ENCODE peak calls at places on chromosomes 6 and 20, in five cellular contexts. J is fibroblast of lung; N is neuronal stem cell; F is CD8-positive, alpha-beta T cell; S is GM23248. P is an unnamed sample. For H3K4me1, the result is how much of the 10 kb centered on the place peaks cover.

GRCh38 chr6:76885861-76886301 is 577.4 kb downstream of the HTR1B start:
- DNase-seq in F (no peak), N (no peak), S (peak), J (no peak), P (no peak)

GRCh38 chr6:38599261-38599660 is 40.5 kb downstream of the BTBD9 start:
- DNase-seq in S (no peak), J (no peak), F (no peak), N (no peak), P (no peak)

GRCh38 chr20:41654292-41654691 is 36.1 kb upstream of the CHD6 start:
- DNase-seq in S (no peak), N (no peak), J (no peak), F (no peak), P (no peak)

GRCh38 chr6:33817520-33817919 is 13.7 kb upstream of the MLN start:
- DNase-seq in J (no peak), N (no peak), F (no peak), S (no peak), P (no peak)

GRCh38 chr6:137494281-137494966 is at the start of gene OLIG3:
- DNase-seq in N (peak), S (no peak), F (peak), J (no peak), P (no peak)

GRCh38 chr6:99736302-99736701 is 129.7 kb downstream of the PRDM13 start:
- DNase-seq in S (no peak), F (no peak), J (no peak), N (no peak), P (no peak)

GRCh38 chr6:100880149-100880900 is 804 bp downstream of the ASCC3 start:
- DNase-seq in F (no peak), J (peak), N (no peak), S (peak), P (no peak)

GRCh38 chr6:84074988-84075781 is 41.6 kb downstream of the MRAP2 start:
- DNase-seq in S (peak), N (no peak), F (no peak), J (peak), P (no peak)

GRCh38 chr6:6749791-6750434 is 161.4 kb downstream of the LY86 start:
- DNase-seq in F (no peak), N (no peak), S (peak), J (peak), P (peak)

GRCh38 chr20:6993526-6993925 is 226.0 kb downstream of the BMP2 start:
- DNase-seq in S (peak), N (no peak), F (no peak), J (peak), P (no peak)

GRCh38 chr6:15267221-15267620 is 21.4 kb downstream of the JARID2 start:
- DNase-seq in S (no peak), F (no peak), J (no peak), N (no peak), P (no peak)
- H3K4me1 ChIP-seq in S (half or more), F (half or more), J (under half), N (under half), P (half or more)

GRCh38 chr6:16238057-16238657 is at the start of gene GMPR:
- DNase-seq in J (peak), S (peak), F (peak), N (peak), P (peak)

GRCh38 chr6:16239798-16240123 is 1.4 kb downstream of the GMPR start:
- DNase-seq in J (peak), N (no peak), S (peak), F (no peak), P (no peak)

GRCh38 chr6:16237242-16237641 is 1.1 kb upstream of the GMPR start:
- DNase-seq in F (no peak), N (no peak), J (no peak), S (no peak), P (no peak)

GRCh38 chr6:16239090-16239797 is 857 bp downstream of the GMPR start:
- DNase-seq in F (no peak), S (peak), N (no peak), J (peak), P (peak)

GRCh38 chr6:16238658-16239089 is 287 bp downstream of the GMPR start:
- DNase-seq in J (no peak), N (no peak), F (peak), S (no peak), P (no peak)
- H3K4me1 ChIP-seq in J (under half), N (under half), F (under half), S (under half), P (half or more)

DNA sequence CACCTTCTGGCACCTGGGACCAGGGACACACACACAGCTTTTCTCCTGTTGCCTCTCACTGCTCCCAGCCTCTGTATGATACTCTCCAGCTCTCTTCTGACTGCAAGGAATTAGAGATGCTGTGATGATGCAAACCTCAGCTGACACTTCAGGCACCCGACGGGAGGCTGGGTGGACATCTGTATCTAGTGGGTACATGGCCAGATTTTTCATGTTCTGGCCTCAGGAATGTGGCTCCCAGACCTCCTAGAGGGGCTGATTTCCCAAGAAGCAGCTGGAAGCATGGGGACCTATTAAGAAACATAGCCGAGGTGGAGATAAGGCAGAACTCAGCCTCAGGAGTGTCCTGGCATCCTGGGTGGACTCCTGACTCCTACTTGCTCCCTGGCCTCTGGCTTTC is 6.8 kb upstream of the EPB41L1 start:
- DNase-seq in J (peak), N (no peak), S (peak), F (no peak), P (no peak)
- H3K4me1 ChIP-seq in J (under half), N (under half), S (under half), F (under half), P (under half)

DNA sequence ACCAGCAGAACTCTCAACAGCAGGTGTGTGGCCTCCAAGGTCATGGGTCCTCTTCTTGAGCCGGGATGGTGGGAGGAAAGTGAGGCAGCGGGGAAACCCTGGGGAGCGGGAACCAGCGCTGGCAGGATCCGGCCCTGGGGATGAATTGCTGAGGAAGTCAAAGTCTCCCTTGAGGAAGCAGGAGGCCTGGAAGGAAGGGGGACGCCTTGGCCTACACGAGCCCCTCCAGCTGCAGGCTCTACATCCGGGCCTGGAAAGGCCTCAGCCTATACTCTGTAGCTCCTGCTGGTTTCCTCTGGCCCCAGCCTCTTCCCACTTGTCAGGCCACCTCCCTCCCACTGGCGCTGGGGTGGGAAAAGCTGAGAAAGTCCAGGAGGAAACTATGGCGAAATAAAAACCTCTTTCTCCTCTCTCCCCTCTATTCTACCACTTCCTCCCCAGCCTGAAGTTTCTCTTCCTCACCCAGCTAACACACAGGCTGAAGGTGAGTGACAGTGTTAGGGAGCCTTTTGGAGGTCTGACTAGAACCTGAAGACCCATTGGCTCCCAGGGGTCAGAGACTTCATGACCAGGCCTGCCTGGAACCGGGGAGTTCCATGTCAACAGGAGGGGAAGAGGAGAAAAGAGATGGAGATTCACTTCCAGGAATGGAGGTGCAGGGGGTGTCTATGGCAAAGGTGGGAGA is 14.8 kb downstream of the TREML2 start:
- DNase-seq in F (no peak), N (no peak), S (no peak), J (no peak), P (no peak)
- H3K4me1 ChIP-seq in F (under half), N (under half), S (under half), J (under half), P (under half)

GRCh38 chr20:48908661-48909316 is 12.7 kb upstream of the ARFGEF2 start:
- DNase-seq in N (no peak), F (no peak), J (no peak), S (no peak), P (no peak)
- H3K4me1 ChIP-seq in N (under half), F (under half), J (under half), S (under half), P (under half)